ENCODE peak calls at places on chromosomes 6 and 20, in five cellular contexts. M is aorta, W is astrocyte of the cerebellum, R is heart right ventricle, D is uterus. Y is an unnamed sample.

GRCh38 chr20:50293244-50294139 is 102.9 kb downstream of the CEBPB start:
- DNase-seq in D (no peak), M (peak), R (no peak), W (no peak), Y (no peak)

GRCh38 chr6:34791164-34791841 is 580 bp upstream of the BLTP3A start:
- DNase-seq in R (peak), D (peak), M (peak), W (no peak), Y (peak)

GRCh38 chr6:1701668-1702353 is 92.1 kb downstream of the FOXC1 start:
- DNase-seq in M (peak), R (no peak), D (peak), W (no peak), Y (no peak)

GRCh38 chr20:48995599-48995998 is 50.5 kb upstream of the CSE1L start:
- DNase-seq in W (no peak), R (no peak), M (no peak), D (no peak), Y (no peak)

GRCh38 chr20:31593221-31594001 is 11.7 kb upstream of the ID1 start:
- DNase-seq in R (no peak), M (no peak), W (no peak), D (no peak), Y (no peak)

GRCh38 chr6:27161946-27162603 is 85.4 kb upstream of the PRSS16 start:
- DNase-seq in M (no peak), D (no peak), W (no peak), R (no peak), Y (peak)

GRCh38 chr20:34622821-34623451 is 54.0 kb downstream of the PIGU start:
- DNase-seq in R (no peak), M (no peak), W (no peak), D (no peak), Y (no peak)

GRCh38 chr20:23118766-23119165 is 32.6 kb upstream of the CD93 start:
- DNase-seq in W (no peak), M (peak), R (no peak), D (no peak), Y (no peak)

GRCh38 chr20:55935448-55936221 is 69.7 kb downstream of the CBLN4 start:
- DNase-seq in M (no peak), R (no peak), D (no peak), W (no peak), Y (no peak)

GRCh38 chr6:145960918-145961604 is 3.1 kb downstream of the SHPRH start:
- DNase-seq in D (no peak), R (no peak), M (no peak), W (peak), Y (no peak)

GRCh38 chr6:133945158-133945557 is 7.9 kb upstream of the TBPL1 start:
- DNase-seq in D (no peak), W (no peak), R (no peak), M (no peak), Y (no peak)

GRCh38 chr20:44491635-44492395 is 16.1 kb downstream of the TTPAL start:
- DNase-seq in W (no peak), R (no peak), D (no peak), M (no peak), Y (no peak)

GRCh38 chr6:168370310-168370991 is 50.9 kb upstream of the DACT2 start:
- DNase-seq in D (peak), M (peak), R (peak), W (no peak), Y (peak)

GRCh38 chr6:168367285-168367720 is 47.7 kb upstream of the DACT2 start:
- DNase-seq in W (no peak), D (peak), M (no peak), R (no peak), Y (no peak)

GRCh38 chr6:168368063-168368835 is 48.7 kb upstream of the DACT2 start:
- DNase-seq in W (no peak), R (no peak), M (no peak), D (no peak), Y (no peak)

GRCh38 chr6:168369776-168370175 is 50.2 kb upstream of the DACT2 start:
- DNase-seq in D (no peak), W (no peak), R (no peak), M (peak), Y (no peak)

DNA sequence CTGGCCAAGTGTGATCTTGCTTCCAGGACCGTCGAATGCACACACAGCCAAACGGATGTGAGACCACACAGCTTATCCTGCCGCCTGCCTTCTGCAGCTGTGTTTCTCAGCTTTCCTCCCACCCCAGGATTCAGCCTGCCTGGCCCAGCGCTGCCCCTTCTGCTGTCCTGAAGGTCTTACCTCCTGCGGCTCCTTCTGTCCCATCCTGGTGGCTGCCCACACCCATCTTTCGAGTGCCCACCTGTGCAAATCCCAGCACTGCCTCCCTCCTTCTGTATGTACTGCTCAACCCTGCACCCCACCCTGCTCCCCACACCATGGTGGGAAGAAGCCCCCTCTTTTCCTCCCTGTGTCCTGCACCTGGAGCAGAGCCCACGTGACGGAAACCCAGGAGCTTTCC is 49.4 kb upstream of the DACT2 start:
- DNase-seq in W (no peak), M (no peak), D (no peak), R (no peak), Y (peak)
- H3K4me3 ChIP-seq in W (no peak), M (no peak), D (no peak), R (no peak), Y (no peak)

DNA sequence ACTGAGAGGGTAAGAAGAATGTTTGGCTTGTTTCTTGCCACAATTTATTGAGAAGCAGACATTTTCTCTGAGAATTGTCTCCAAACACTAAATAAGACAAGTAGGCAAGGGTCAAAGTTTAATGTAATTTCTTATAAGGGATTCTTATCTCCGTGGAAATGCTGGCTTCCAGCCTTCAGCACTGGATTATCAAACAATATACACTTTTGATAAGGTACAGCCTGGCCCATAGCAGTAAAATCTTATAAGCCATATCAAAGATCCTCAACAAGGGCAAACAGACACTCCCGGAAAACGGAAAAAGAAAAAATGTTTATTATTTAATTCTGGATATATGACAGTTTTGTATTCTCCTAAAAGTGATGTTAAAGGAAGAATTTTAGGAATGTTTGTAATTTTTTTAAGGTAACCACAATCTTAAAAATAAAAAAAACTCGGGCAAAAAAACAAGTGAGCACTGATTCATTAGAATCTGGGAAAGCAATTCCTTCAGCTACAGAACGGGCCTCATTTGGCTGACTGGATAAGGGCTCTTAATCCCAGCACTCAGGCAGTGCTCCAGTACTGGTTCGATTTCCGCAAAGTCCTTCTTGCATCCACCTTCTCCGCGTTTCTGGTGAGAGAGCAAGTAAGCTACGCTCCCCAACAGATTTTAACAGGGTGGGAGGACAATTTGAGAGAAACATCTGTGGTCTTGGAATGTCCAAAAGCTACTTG is 18.4 kb upstream of the ZSCAN9 start:
- DNase-seq in R (no peak), W (no peak), D (no peak), M (no peak), Y (no peak)
- H3K4me3 ChIP-seq in R (no peak), W (peak), D (no peak), M (no peak), Y (no peak)

GRCh38 chr6:116663308-116663707 is 5.3 kb downstream of the ZUP1 start:
- DNase-seq in M (no peak), D (no peak), W (no peak), R (no peak), Y (no peak)

GRCh38 chr6:116667620-116668019 is 946 bp downstream of the ZUP1 start:
- DNase-seq in R (no peak), M (no peak), W (no peak), D (no peak), Y (no peak)

GRCh38 chr6:116665464-116665863 is 3.1 kb downstream of the ZUP1 start:
- DNase-seq in D (no peak), W (no peak), M (no peak), R (no peak), Y (no peak)

GRCh38 chr6:116662186-116662585 is 6.4 kb downstream of the ZUP1 start:
- DNase-seq in R (no peak), W (no peak), M (no peak), D (no peak), Y (no peak)

GRCh38 chr6:116666869-116667268 is 1.7 kb downstream of the ZUP1 start:
- DNase-seq in M (no peak), R (no peak), W (no peak), D (no peak), Y (no peak)
- H3K4me3 ChIP-seq in M (no peak), R (no peak), W (no peak), D (no peak), Y (peak)

GRCh38 chr6:166382933-166383816 is at the start of gene MPC1:
- DNase-seq in W (peak), D (peak), R (peak), M (peak), Y (peak)
- H3K4me3 ChIP-seq in W (peak), D (peak), R (peak), M (peak), Y (peak)

DNA sequence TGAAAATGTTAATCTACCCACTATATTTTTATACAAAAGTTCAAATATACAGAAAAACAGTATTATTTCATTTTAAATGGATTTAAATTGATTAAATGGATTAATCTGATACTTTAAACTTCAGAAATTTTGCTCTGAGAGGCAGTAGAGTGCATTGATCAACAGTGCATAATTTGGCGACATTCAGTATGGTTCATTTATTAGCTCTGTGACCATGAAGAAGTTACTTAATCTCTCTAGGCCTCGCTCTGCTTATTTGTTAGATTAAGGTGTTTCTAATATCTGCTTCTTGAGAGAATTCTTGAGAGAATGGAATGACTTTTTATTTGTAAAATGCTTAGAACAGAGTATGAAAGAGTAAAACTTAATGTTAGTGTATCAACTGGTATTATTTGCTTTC is 8.9 kb downstream of the PDE7B start:
- DNase-seq in D (no peak), W (no peak), M (no peak), R (no peak), Y (no peak)
- H3K4me3 ChIP-seq in D (no peak), W (no peak), M (no peak), R (no peak), Y (no peak)

GRCh38 chr20:21390768-21391167 is 6.6 kb downstream of the NKX2-4 start:
- DNase-seq in W (no peak), M (no peak), D (no peak), R (no peak), Y (no peak)
- H3K4me3 ChIP-seq in W (no peak), M (no peak), D (no peak), R (no peak), Y (no peak)

GRCh38 chr6:70257874-70258273 is 45.0 kb downstream of the COL9A1 start:
- DNase-seq in D (no peak), R (no peak), W (no peak), M (no peak), Y (no peak)

DNA sequence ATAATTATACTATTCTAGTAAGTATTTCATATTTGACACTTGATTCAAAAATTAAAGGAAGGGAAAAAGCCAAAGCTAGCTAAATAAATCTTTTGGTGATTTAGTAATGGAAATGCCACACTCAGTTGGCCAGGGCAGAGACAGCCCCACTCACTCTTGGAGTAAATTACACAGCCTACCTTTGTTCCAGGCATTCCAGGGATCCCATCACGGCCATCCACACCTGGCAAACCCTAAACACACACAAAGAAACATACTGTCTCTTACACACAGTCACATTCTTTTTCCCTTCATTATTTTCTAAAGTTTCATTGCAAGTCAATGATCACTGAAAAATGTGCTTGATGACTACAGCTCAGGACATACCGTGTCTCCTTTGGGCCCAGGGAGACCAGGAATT is 48.1 kb downstream of the COL9A1 start:
- DNase-seq in W (no peak), D (no peak), M (no peak), R (no peak), Y (no peak)
- H3K4me3 ChIP-seq in W (no peak), D (no peak), M (no peak), R (no peak), Y (no peak)

Y was measured in dorsolateral prefrontal cortex.